ENCODE peak calls at places on chromosome 20, in nine cellular contexts. L is A549, T is tibial nerve, S is HepG2, D is SK-N-SH, Z is ovary, P is esophagus muscularis mucosa, O is upper lobe of left lung, A is stomach. F is an unnamed sample.

GRCh38 chr20:57566803-57567459 is 6.0 kb downstream of the PCK1 start:
- DNase-seq in L (no peak), T (no peak), S (no peak), D (no peak), Z (no peak), P (no peak), O (no peak), A (no peak), F (no peak)

GRCh38 chr20:21380711-21381110 is 16.6 kb downstream of the NKX2-4 start:
- DNase-seq in L (no peak), T (no peak), S (no peak), D (no peak), Z (no peak), P (no peak), O (no peak), A (no peak), F (no peak)

GRCh38 chr20:19497064-19497463 is 261.0 kb upstream of the RIN2 start:
- DNase-seq in L (no peak), T (no peak), S (no peak), D (no peak), Z (no peak), P (no peak), O (no peak), A (no peak), F (no peak)

GRCh38 chr20:23298155-23298554 is 52.4 kb upstream of the NXT1 start:
- DNase-seq in L (no peak), T (no peak), S (no peak), D (no peak), Z (no peak), P (no peak), O (no peak), A (no peak), F (peak; percentile 30)

GRCh38 chr20:34269996-34270627 is 28.9 kb downstream of the ASIP start:
- DNase-seq in L (no peak), T (no peak), S (no peak), D (no peak), Z (peak; percentile 84), P (no peak), O (no peak), A (no peak), F (no peak)

GRCh38 chr20:25668446-25668845 is 28.2 kb downstream of the ZNF337 start:
- DNase-seq in L (no peak), T (no peak), S (no peak), D (no peak), Z (no peak), P (peak; percentile 55), O (no peak), A (no peak), F (no peak)

GRCh38 chr20:18904624-18905023 is 91.0 kb downstream of the SCP2D1 start:
- DNase-seq in L (peak; percentile 32), T (no peak), S (no peak), D (no peak), Z (peak; percentile 14), P (peak; percentile 72), O (no peak), A (no peak), F (no peak)

GRCh38 chr20:35497780-35498189 is 31.7 kb downstream of the C20orf173 start:
- DNase-seq in L (no peak), T (peak; percentile 24), S (no peak), D (no peak), Z (peak; percentile 82), P (peak; percentile 93), O (peak; percentile 81), A (no peak), F (peak; percentile 94)

GRCh38 chr20:34127787-34128186 is 15.7 kb upstream of the EIF2S2 start:
- DNase-seq in L (no peak), T (no peak), S (no peak), D (no peak), Z (no peak), P (no peak), O (no peak), A (no peak), F (no peak)

GRCh38 chr20:4507288-4507719 is 214.4 kb upstream of the PRND start:
- DNase-seq in L (peak; percentile 46), T (no peak), S (no peak), D (no peak), Z (no peak), P (no peak), O (no peak), A (no peak), F (no peak)

GRCh38 chr20:45971425-45971674 is 653 bp downstream of the ZNF335 start:
- DNase-seq in L (no peak), T (no peak), S (no peak), D (no peak), Z (no peak), P (no peak), O (no peak), A (no peak), F (no peak)

DNA sequence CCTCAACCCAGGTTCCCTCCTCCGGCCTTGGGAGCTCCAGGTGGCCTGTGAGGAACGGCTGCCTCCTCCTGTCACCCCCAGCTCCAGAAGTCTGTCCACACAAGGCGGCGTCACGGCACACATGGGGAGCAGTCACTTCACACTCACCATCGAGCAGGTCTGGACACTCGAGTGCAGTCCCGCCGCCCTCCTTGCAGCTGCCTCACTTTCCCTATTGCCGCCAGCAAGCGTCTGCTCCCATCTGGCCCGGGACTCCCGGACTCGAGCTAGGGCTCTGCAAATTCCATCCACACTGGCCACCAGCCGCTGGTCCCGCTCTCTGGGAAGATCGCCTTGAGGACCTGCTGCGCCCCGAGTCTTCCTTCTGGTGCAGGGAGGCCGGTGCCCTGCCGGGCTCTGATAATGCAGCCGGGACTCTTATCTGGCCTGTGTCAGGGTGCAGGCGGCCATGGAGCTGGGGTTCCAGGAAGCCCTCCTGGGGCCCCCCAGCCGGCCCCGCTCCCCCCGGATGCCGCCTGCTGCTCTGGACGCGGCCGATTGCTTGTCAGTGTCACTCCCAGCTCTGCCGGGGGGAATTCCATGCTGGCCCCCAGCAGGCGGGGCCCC is at the start of gene RIPOR3:
- DNase-seq in L (no peak), T (no peak), S (no peak), D (peak; percentile 67), Z (peak; percentile 35), P (no peak), O (peak; percentile 80), A (peak; percentile 36), F (peak; percentile 78)
- TF ChIP-seq EP300 in L (no peak), T (no peak), S (no peak), D (no peak), Z (no peak), P (no peak), O (no peak), A (no peak), F (no peak)

DNA sequence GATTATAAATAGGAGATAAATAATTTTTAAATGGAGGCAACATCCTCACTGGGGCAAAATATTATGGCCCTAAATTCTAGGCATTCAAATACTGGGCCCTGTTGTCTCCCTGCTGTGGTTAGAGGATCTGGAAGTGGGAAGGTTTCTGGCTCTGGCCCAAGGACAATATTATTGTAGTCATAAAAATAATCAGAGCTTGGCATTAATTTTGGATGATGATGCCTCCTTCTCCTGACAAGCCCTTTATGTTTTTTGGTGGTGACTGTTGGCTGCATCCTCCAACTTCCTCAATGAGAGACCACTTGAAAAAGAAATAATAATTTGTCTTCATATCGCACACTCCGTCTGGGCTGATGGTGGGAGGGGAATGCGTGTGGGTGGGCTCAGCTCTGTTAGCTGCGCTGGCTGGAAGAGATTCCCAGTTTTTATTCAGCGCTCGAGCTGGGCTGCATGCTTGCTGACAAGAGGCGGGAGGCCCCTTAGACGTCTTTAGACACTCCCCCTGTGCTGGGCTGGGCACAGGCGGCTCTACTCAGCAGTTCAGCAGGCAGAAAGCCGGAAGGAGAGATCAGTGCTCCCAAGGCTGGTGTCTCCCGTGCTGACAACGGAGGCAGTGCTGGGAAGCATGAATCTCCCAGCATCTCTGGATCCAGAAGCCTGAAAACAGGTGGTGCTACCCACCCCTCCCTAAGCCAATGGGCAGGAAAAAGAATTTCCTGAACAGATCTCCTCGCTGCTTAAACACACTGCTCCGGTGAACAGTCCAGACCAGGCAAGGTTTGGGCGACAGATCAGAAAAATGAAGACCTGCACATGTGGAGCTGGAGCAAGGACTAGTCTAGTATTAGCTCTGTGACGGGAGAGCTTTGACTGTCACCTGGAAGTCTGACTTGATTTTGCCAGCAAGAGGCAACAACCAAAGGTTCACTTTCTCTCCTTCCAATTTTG is 97.7 kb downstream of the SYCP2 start:
- DNase-seq in L (no peak), T (peak; percentile 47), S (no peak), D (peak; percentile 72), Z (peak; percentile 51), P (peak; percentile 86), O (no peak), A (no peak), F (peak; percentile 67)
- H3K4me1 ChIP-seq in L (no peaks in the 10 kb centered on the region), T (peaks cover 8% of the 10 kb centered on the region), S (no peaks in the 10 kb centered on the region), D (no peaks in the 10 kb centered on the region), Z (peaks cover 14% of the 10 kb centered on the region), P (peaks cover 16% of the 10 kb centered on the region), O (peaks cover 23% of the 10 kb centered on the region), A (peaks cover 6% of the 10 kb centered on the region), F (peaks cover 17% of the 10 kb centered on the region)

GRCh38 chr20:16349518-16350295 is 223.5 kb downstream of the KIF16B start:
- DNase-seq in L (no peak), T (no peak), S (no peak), D (peak; percentile 32), Z (no peak), P (no peak), O (no peak), A (no peak), F (no peak)
- TF ChIP-seq EP300 in L (no peak), T (no peak), S (no peak), D (no peak), Z (no peak), P (no peak), O (no peak), A (no peak), F (no peak)

GRCh38 chr20:49163696-49164095 is 24.4 kb downstream of the STAU1 start:
- DNase-seq in L (no peak), T (no peak), S (no peak), D (no peak), Z (no peak), P (no peak), O (no peak), A (no peak), F (no peak)

GRCh38 chr20:49156481-49156880 is 31.7 kb downstream of the STAU1 start:
- DNase-seq in L (no peak), T (no peak), S (no peak), D (no peak), Z (no peak), P (no peak), O (no peak), A (no peak), F (no peak)

GRCh38 chr20:49161428-49162152 is 26.5 kb downstream of the STAU1 start:
- DNase-seq in L (no peak), T (no peak), S (peak; percentile 86), D (no peak), Z (no peak), P (no peak), O (no peak), A (no peak), F (no peak)

GRCh38 chr20:49157146-49157545 is 31.0 kb downstream of the STAU1 start:
- DNase-seq in L (no peak), T (no peak), S (no peak), D (no peak), Z (no peak), P (no peak), O (no peak), A (no peak), F (no peak)

GRCh38 chr20:49160057-49160929 is 27.8 kb downstream of the STAU1 start:
- DNase-seq in L (no peak), T (no peak), S (no peak), D (no peak), Z (no peak), P (no peak), O (no peak), A (no peak), F (no peak)
- H3K4me1 ChIP-seq in L (peaks cover 3% of the 10 kb centered on the region), T (no peaks in the 10 kb centered on the region), S (peaks cover 68% of the 10 kb centered on the region), D (no peaks in the 10 kb centered on the region), Z (peaks cover 4% of the 10 kb centered on the region), P (peaks cover 4% of the 10 kb centered on the region), O (no peaks in the 10 kb centered on the region), A (peaks cover 6% of the 10 kb centered on the region), F (peaks cover 8% of the 10 kb centered on the region)

F was measured in sigmoid colon.